ENCODE peak calls at places on chromosomes 16 and 17, in six cellular contexts. N, B, A, Z, U and L are unnamed samples.

GRCh38 chr16:22206847-22207714 is 1.0 kb downstream of the EEF2K start:
- DNase-seq in N (no peak), B (peak; percentile 84), A (peak; percentile 87), Z (peak; percentile 84), U (peak; percentile 57), L (peak; percentile 94)

GRCh38 chr16:16171332-16171919 is 51.9 kb downstream of the ABCC6 start:
- DNase-seq in N (no peak), B (no peak), A (no peak), Z (no peak), U (no peak), L (no peak)

GRCh38 chr16:17420821-17421220 is 49.9 kb downstream of the XYLT1 start:
- DNase-seq in N (no peak), B (no peak), A (no peak), Z (no peak), U (peak; percentile 39), L (no peak)

GRCh38 chr16:3471518-3472176 is 23.6 kb downstream of the C16orf90 start:
- DNase-seq in N (no peak), B (no peak), A (no peak), Z (no peak), U (no peak), L (no peak)

GRCh38 chr17:28338056-28338768 is 2.7 kb downstream of the TNFAIP1 start:
- DNase-seq in N (no peak), B (peak; percentile 61), A (no peak), Z (no peak), U (peak; percentile 86), L (no peak)

GRCh38 chr16:68662035-68662434 is 16.9 kb downstream of the CDH3 start:
- DNase-seq in N (no peak), B (no peak), A (no peak), Z (no peak), U (no peak), L (no peak)

GRCh38 chr16:70267516-70267915 is 15.8 kb upstream of the EXOSC6 start:
- DNase-seq in N (no peak), B (peak; percentile 68), A (no peak), Z (no peak), U (peak; percentile 55), L (no peak)

GRCh38 chr17:31902693-31903092 is 1.2 kb upstream of the UTP6 start:
- DNase-seq in N (no peak), B (no peak), A (no peak), Z (no peak), U (no peak), L (no peak)

GRCh38 chr16:25256821-25257503 is 683 bp downstream of the ZKSCAN2 start:
- DNase-seq in N (no peak), B (peak; percentile 23), A (no peak), Z (no peak), U (peak; percentile 15), L (peak; percentile 62)

GRCh38 chr16:68368602-68368944 is 57.8 kb downstream of the PRMT7 start:
- DNase-seq in N (no peak), B (no peak), A (no peak), Z (no peak), U (no peak), L (no peak)

GRCh38 chr17:14298221-14298994 is 2.5 kb upstream of the HS3ST3B1 start:
- DNase-seq in N (no peak), B (peak; percentile 37), A (no peak), Z (no peak), U (no peak), L (no peak)

GRCh38 chr17:55285340-55286301 is 20.9 kb downstream of the HLF start:
- DNase-seq in N (no peak), B (peak; percentile 93), A (peak; percentile 98), Z (peak; percentile 81), U (peak; percentile 68), L (peak; percentile 66)

DNA sequence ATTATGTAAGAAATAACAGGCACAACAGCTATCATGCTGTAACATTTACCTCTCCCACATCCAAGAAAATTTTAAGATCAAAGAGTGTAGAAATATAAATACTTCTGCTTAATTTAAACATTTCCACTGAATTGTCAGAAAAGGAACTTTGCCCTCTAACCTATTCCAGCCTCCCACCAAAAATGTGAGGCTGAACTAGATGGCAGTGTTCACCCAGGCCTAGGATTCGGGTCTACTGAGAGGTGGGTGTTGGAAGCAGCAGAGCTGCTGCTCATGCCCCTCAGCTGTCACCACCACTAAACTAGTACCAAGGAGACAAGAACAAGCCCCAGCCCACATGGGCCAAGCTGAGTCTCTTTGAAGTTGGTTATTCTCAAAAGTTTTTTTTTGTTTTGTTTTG is 11.3 kb downstream of the CIAPIN1 start:
- DNase-seq in N (no peak), B (no peak), A (no peak), Z (no peak), U (no peak), L (no peak)
- H3K36me3 ChIP-seq in N (peaks cover 53% of the 10 kb centered on the region), B (peaks cover 78% of the 10 kb centered on the region), A (peaks cover 66% of the 10 kb centered on the region), Z (peaks cover 4% of the 10 kb centered on the region), U (peaks cover 49% of the 10 kb centered on the region), L (peaks cover 89% of the 10 kb centered on the region)

GRCh38 chr16:87563714-87564523 is 38.4 kb upstream of the JPH3 start:
- DNase-seq in N (no peak), B (no peak), A (no peak), Z (no peak), U (no peak), L (no peak)

GRCh38 chr16:87561200-87562105 is 40.9 kb upstream of the JPH3 start:
- DNase-seq in N (no peak), B (no peak), A (no peak), Z (no peak), U (no peak), L (no peak)

GRCh38 chr16:87564524-87564778 is 37.9 kb upstream of the JPH3 start:
- DNase-seq in N (no peak), B (no peak), A (no peak), Z (no peak), U (no peak), L (no peak)

GRCh38 chr16:87562201-87562600 is 40.1 kb upstream of the JPH3 start:
- DNase-seq in N (no peak), B (no peak), A (no peak), Z (no peak), U (no peak), L (no peak)

GRCh38 chr16:87563022-87563421 is 39.3 kb upstream of the JPH3 start:
- DNase-seq in N (no peak), B (no peak), A (no peak), Z (no peak), U (no peak), L (no peak)
- TF ChIP-seq CTCF in N (no peak), B (no peak), A (no peak), Z (no peak), U (no peak), L (no peak)

GRCh38 chr17:50659220-50659619 is 24.5 kb downstream of the ABCC3 start:
- DNase-seq in N (no peak), B (no peak), A (no peak), Z (no peak), U (no peak), L (no peak)

GRCh38 chr17:50658602-50659001 is 23.9 kb downstream of the ABCC3 start:
- DNase-seq in N (no peak), B (no peak), A (no peak), Z (no peak), U (no peak), L (no peak)

GRCh38 chr17:50656509-50656908 is 21.8 kb downstream of the ABCC3 start:
- DNase-seq in N (no peak), B (no peak), A (no peak), Z (no peak), U (no peak), L (no peak)

GRCh38 chr17:50657627-50658026 is 22.9 kb downstream of the ABCC3 start:
- DNase-seq in N (no peak), B (no peak), A (no peak), Z (no peak), U (no peak), L (no peak)

DNA sequence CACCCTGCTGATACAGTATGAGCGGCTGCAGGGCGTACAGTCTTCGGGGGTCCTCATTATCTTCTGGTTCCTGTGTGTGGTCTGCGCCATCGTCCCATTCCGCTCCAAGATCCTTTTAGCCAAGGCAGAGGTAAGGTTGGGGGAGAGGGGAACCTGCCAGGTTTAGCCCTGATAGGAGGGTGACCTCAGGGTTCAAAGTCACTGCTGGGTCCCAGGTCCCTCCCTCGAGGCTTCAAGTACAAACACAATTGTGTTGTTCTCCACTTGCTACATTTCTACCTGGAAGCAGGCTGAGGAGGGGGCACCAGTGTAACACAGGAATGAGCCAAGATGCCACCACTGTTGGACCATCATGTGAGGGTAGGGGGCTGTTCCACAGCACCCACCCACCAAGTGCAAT is 22.4 kb downstream of the ABCC3 start:
- DNase-seq in N (no peak), B (no peak), A (no peak), Z (no peak), U (no peak), L (no peak)
- H3K4me1 ChIP-seq in N (peaks cover 2% of the 10 kb centered on the region), B (peaks cover 8% of the 10 kb centered on the region), A (peaks cover 29% of the 10 kb centered on the region), Z (peaks cover 27% of the 10 kb centered on the region), U (peaks cover 29% of the 10 kb centered on the region), L (peaks cover 33% of the 10 kb centered on the region)

GRCh38 chr16:8919934-8920465 is 37.8 kb downstream of the LITAFD start:
- DNase-seq in N (no peak), B (no peak), A (no peak), Z (no peak), U (no peak), L (no peak)

GRCh38 chr16:8921626-8921984 is 39.5 kb downstream of the LITAFD start:
- DNase-seq in N (no peak), B (no peak), A (no peak), Z (no peak), U (no peak), L (no peak)

GRCh38 chr16:8920676-8921625 is 38.8 kb downstream of the LITAFD start:
- DNase-seq in N (no peak), B (no peak), A (no peak), Z (no peak), U (peak; percentile 32), L (no peak)

GRCh38 chr16:8916541-8917225 is 34.5 kb downstream of the LITAFD start:
- DNase-seq in N (no peak), B (no peak), A (no peak), Z (no peak), U (no peak), L (no peak)

GRCh38 chr16:8919089-8919933 is 37.2 kb downstream of the LITAFD start:
- DNase-seq in N (no peak), B (no peak), A (no peak), Z (no peak), U (no peak), L (no peak)
- H3K36me3 ChIP-seq in N (peaks cover 71% of the 10 kb centered on the region), B (peaks cover 83% of the 10 kb centered on the region), A (peaks cover 81% of the 10 kb centered on the region), Z (peaks cover 6% of the 10 kb centered on the region), U (peaks cover 50% of the 10 kb centered on the region), L (peaks cover 83% of the 10 kb centered on the region)

GRCh38 chr16:47873434-47873833 is 282.4 kb downstream of the ABCC12 start:
- DNase-seq in N (no peak), B (no peak), A (no peak), Z (no peak), U (no peak), L (no peak)
- TF ChIP-seq CTCF in N (peak; percentile 77), B (peak; percentile 7), A (no peak), Z (no peak), U (peak; percentile 15), L (no peak)

GRCh38 chr17:1766382-1767135 is 4.7 kb downstream of the SERPINF1 start:
- DNase-seq in N (no peak), B (no peak), A (peak; percentile 52), Z (peak; percentile 53), U (no peak), L (no peak)
- H3K4me1 ChIP-seq in N (peaks cover 24% of the 10 kb centered on the region), B (peaks cover 20% of the 10 kb centered on the region), A (no peaks in the 10 kb centered on the region), Z (peaks cover 31% of the 10 kb centered on the region), U (peaks cover 21% of the 10 kb centered on the region), L (no peaks in the 10 kb centered on the region)